ENCODE peak calls at places on chromosomes 13 and 19, in seven cellular contexts. One of them, this sample, is unnamed.

GRCh38 chr13:40330950-40331349 is 335.5 kb downstream of the FOXO1 start:
- DNase-seq in GM23248: no peak
- DNase-seq in H1: no peak
- DNase-seq in Karpas-422: no peak
- DNase-seq in OCI-LY7: no peak
- DNase-seq in neural progenitor cell: no peak
- DNase-seq in GM23338: no peak
- DNase-seq in this sample: no peak

GRCh38 chr19:54949412-54949811 is 2.1 kb upstream of the NLRP7 start:
- DNase-seq in neural progenitor cell: no peak
- DNase-seq in OCI-LY7: no peak
- DNase-seq in Karpas-422: no peak
- DNase-seq in GM23248: no peak
- DNase-seq in H1: no peak
- DNase-seq in GM23338: no peak
- DNase-seq in this sample: no peak

GRCh38 chr13:20174656-20175405 is 14.0 kb upstream of the GJA3 start:
- DNase-seq in Karpas-422: peak; percentile 96
- DNase-seq in H1: peak; percentile 53
- DNase-seq in OCI-LY7: no peak
- DNase-seq in GM23248: peak; percentile 100
- DNase-seq in GM23338: no peak
- DNase-seq in neural progenitor cell: no peak
- DNase-seq in this sample: peak; percentile 89

GRCh38 chr13:100139822-100140221 is 50.9 kb downstream of the PCCA start:
- DNase-seq in Karpas-422: no peak
- DNase-seq in neural progenitor cell: no peak
- DNase-seq in GM23338: no peak
- DNase-seq in H1: no peak
- DNase-seq in GM23248: no peak
- DNase-seq in OCI-LY7: no peak
- DNase-seq in this sample: no peak

GRCh38 chr13:103351035-103351828 is 285.0 kb upstream of the SLC10A2 start:
- DNase-seq in neural progenitor cell: peak; percentile 4
- DNase-seq in H1: peak; percentile 21
- DNase-seq in OCI-LY7: no peak
- DNase-seq in Karpas-422: no peak
- DNase-seq in GM23338: peak; percentile 62
- DNase-seq in GM23248: no peak
- DNase-seq in this sample: no peak

GRCh38 chr19:47002106-47002766 is 17.4 kb upstream of the NPAS1 start:
- DNase-seq in Karpas-422: no peak
- DNase-seq in GM23248: no peak
- DNase-seq in OCI-LY7: no peak
- DNase-seq in GM23338: peak; percentile 60
- DNase-seq in neural progenitor cell: no peak
- DNase-seq in H1: no peak
- DNase-seq in this sample: no peak

GRCh38 chr13:36069881-36070366 is 61.3 kb downstream of the DCLK1 start:
- DNase-seq in Karpas-422: no peak
- DNase-seq in GM23338: no peak
- DNase-seq in neural progenitor cell: no peak
- DNase-seq in OCI-LY7: no peak
- DNase-seq in GM23248: peak; percentile 28
- DNase-seq in H1: no peak
- DNase-seq in this sample: no peak

GRCh38 chr13:26476111-26476743 is 81.3 kb upstream of the WASF3 start:
- DNase-seq in GM23248: peak; percentile 75
- DNase-seq in H1: peak; percentile 47
- DNase-seq in Karpas-422: no peak
- DNase-seq in GM23338: peak; percentile 68
- DNase-seq in neural progenitor cell: peak; percentile 52
- DNase-seq in OCI-LY7: no peak
- DNase-seq in this sample: no peak

GRCh38 chr13:79659161-79659560 is 178.2 kb downstream of the NDFIP2 start:
- DNase-seq in GM23248: no peak
- DNase-seq in OCI-LY7: no peak
- DNase-seq in neural progenitor cell: peak; percentile 73
- DNase-seq in H1: no peak
- DNase-seq in Karpas-422: no peak
- DNase-seq in GM23338: peak; percentile 10
- DNase-seq in this sample: no peak

GRCh38 chr13:66329988-66330429 is 900.1 kb downstream of the PCDH9 start:
- DNase-seq in H1: no peak
- DNase-seq in neural progenitor cell: no peak
- DNase-seq in Karpas-422: no peak
- DNase-seq in GM23338: no peak
- DNase-seq in GM23248: no peak
- DNase-seq in OCI-LY7: no peak
- DNase-seq in this sample: no peak

GRCh38 chr13:59442946-59443345 is 720.8 kb downstream of the DIAPH3 start:
- DNase-seq in H1: no peak
- DNase-seq in GM23338: no peak
- DNase-seq in neural progenitor cell: no peak
- DNase-seq in Karpas-422: no peak
- DNase-seq in OCI-LY7: no peak
- DNase-seq in GM23248: no peak
- DNase-seq in this sample: no peak

GRCh38 chr13:46389985-46390384 is 2.9 kb upstream of the RUBCNL start:
- DNase-seq in neural progenitor cell: peak; percentile 60
- DNase-seq in OCI-LY7: peak; percentile 90
- DNase-seq in Karpas-422: no peak
- DNase-seq in H1: no peak
- DNase-seq in GM23248: no peak
- DNase-seq in GM23338: no peak
- DNase-seq in this sample: no peak

GRCh38 chr19:58559275-58560006 is 1.0 kb upstream of the UBE2M start:
- DNase-seq in OCI-LY7: peak; percentile 93
- DNase-seq in Karpas-422: peak; percentile 93
- DNase-seq in GM23338: peak; percentile 96
- DNase-seq in neural progenitor cell: peak; percentile 94
- DNase-seq in H1: no peak
- DNase-seq in GM23248: peak; percentile 94
- DNase-seq in this sample: no peak

GRCh38 chr19:18700501-18701249 is 17.2 kb downstream of the CRTC1 start:
- DNase-seq in OCI-LY7: peak; percentile 84
- DNase-seq in GM23338: peak; percentile 83
- DNase-seq in H1: no peak
- DNase-seq in Karpas-422: peak; percentile 81
- DNase-seq in GM23248: peak; percentile 85
- DNase-seq in neural progenitor cell: peak; percentile 89
- DNase-seq in this sample: no peak

GRCh38 chr13:33918199-33918932 is 100.4 kb downstream of the RFC3 start:
- DNase-seq in Karpas-422: no peak
- DNase-seq in OCI-LY7: no peak
- DNase-seq in GM23248: peak; percentile 94
- DNase-seq in H1: no peak
- DNase-seq in GM23338: no peak
- DNase-seq in neural progenitor cell: peak; percentile 10
- DNase-seq in this sample: peak; percentile 4

GRCh38 chr19:9836021-9836420 is 903 bp downstream of the PIN1 start:
- DNase-seq in Karpas-422: peak; percentile 57
- DNase-seq in GM23338: no peak
- DNase-seq in H1: no peak
- DNase-seq in neural progenitor cell: no peak
- DNase-seq in OCI-LY7: peak; percentile 35
- DNase-seq in GM23248: peak; percentile 86
- DNase-seq in this sample: no peak

GRCh38 chr13:93289842-93290241 is 63.2 kb downstream of the GPC6 start:
- DNase-seq in neural progenitor cell: no peak
- DNase-seq in GM23248: peak; percentile 16
- DNase-seq in GM23338: no peak
- DNase-seq in Karpas-422: no peak
- DNase-seq in H1: no peak
- DNase-seq in OCI-LY7: no peak
- DNase-seq in this sample: no peak

GRCh38 chr13:109500146-109500773 is 286.1 kb downstream of the IRS2 start:
- DNase-seq in neural progenitor cell: peak; percentile 43
- DNase-seq in OCI-LY7: no peak
- DNase-seq in GM23338: peak; percentile 41
- DNase-seq in Karpas-422: no peak
- DNase-seq in GM23248: no peak
- DNase-seq in H1: no peak
- DNase-seq in this sample: no peak

GRCh38 chr13:78701383-78701782 is 42.4 kb upstream of the OBI1 start:
- DNase-seq in GM23338: no peak
- DNase-seq in GM23248: no peak
- DNase-seq in neural progenitor cell: no peak
- DNase-seq in H1: no peak
- DNase-seq in OCI-LY7: no peak
- DNase-seq in Karpas-422: no peak
- DNase-seq in this sample: no peak

GRCh38 chr13:101565327-101565726 is 112.9 kb downstream of the ITGBL1 start:
- DNase-seq in H1: no peak
- DNase-seq in OCI-LY7: no peak
- DNase-seq in GM23248: no peak
- DNase-seq in neural progenitor cell: no peak
- DNase-seq in GM23338: no peak
- DNase-seq in Karpas-422: no peak
- DNase-seq in this sample: no peak

GRCh38 chr13:109628251-109628699 is 158.1 kb downstream of the IRS2 start:
- DNase-seq in OCI-LY7: no peak
- DNase-seq in H1: no peak
- DNase-seq in Karpas-422: no peak
- DNase-seq in neural progenitor cell: no peak
- DNase-seq in GM23248: peak; percentile 78
- DNase-seq in GM23338: no peak
- DNase-seq in this sample: no peak

GRCh38 chr19:17286742-17287141 is 5.0 kb downstream of the ANKLE1 start:
- DNase-seq in neural progenitor cell: no peak
- DNase-seq in H1: no peak
- DNase-seq in Karpas-422: no peak
- DNase-seq in GM23338: no peak
- DNase-seq in GM23248: no peak
- DNase-seq in OCI-LY7: no peak
- DNase-seq in this sample: no peak

GRCh38 chr19:38834590-38834989 is 3.0 kb upstream of the ECH1 start:
- DNase-seq in GM23248: no peak
- DNase-seq in neural progenitor cell: no peak
- DNase-seq in GM23338: peak; percentile 42
- DNase-seq in H1: no peak
- DNase-seq in Karpas-422: no peak
- DNase-seq in OCI-LY7: no peak
- DNase-seq in this sample: no peak

GRCh38 chr19:51240866-51241265 is 10.0 kb upstream of the SIGLECL1 start:
- DNase-seq in OCI-LY7: no peak
- DNase-seq in H1: no peak
- DNase-seq in Karpas-422: no peak
- DNase-seq in GM23338: no peak
- DNase-seq in neural progenitor cell: no peak
- DNase-seq in GM23248: no peak
- DNase-seq in this sample: no peak

GRCh38 chr19:11982526-11982925 is 17.7 kb downstream of the ZNF763 start:
- DNase-seq in H1: no peak
- DNase-seq in GM23248: peak; percentile 72
- DNase-seq in GM23338: no peak
- DNase-seq in OCI-LY7: no peak
- DNase-seq in Karpas-422: no peak
- DNase-seq in neural progenitor cell: no peak
- DNase-seq in this sample: no peak

GRCh38 chr19:39993605-39994004 is 3.3 kb upstream of the ZNF546 start:
- DNase-seq in neural progenitor cell: no peak
- DNase-seq in GM23248: no peak
- DNase-seq in OCI-LY7: no peak
- DNase-seq in H1: no peak
- DNase-seq in GM23338: no peak
- DNase-seq in Karpas-422: no peak
- DNase-seq in this sample: no peak

GRCh38 chr13:27970382-27971235 is 1.5 kb upstream of the CDX2 start:
- DNase-seq in neural progenitor cell: peak; percentile 46
- DNase-seq in GM23338: no peak
- DNase-seq in Karpas-422: no peak
- DNase-seq in H1: no peak
- DNase-seq in GM23248: no peak
- DNase-seq in OCI-LY7: no peak
- DNase-seq in this sample: no peak

DNA sequence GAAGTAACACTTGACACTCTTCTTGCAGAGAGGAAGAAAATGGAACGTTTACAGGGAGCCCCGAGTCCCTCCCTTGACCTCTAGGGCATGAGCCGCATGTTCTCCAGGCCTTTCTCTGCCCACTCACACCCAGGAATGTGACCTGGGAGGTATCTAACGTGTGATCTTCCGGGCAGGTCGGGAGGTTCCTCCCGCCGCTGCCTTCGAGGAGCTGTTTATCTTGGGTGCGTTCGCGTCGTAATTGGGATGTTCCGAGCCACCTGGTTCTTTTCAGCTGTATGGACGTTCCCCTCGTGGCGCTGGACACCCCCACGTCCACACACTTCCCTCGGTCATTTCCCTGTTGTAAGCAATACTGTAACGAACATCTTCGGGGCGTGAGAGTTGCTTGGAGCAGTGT is 13.6 kb downstream of the ARID3A start:
- DNase-seq in OCI-LY7: no peak
- DNase-seq in neural progenitor cell: no peak
- DNase-seq in H1: no peak
- DNase-seq in GM23248: no peak
- DNase-seq in Karpas-422: no peak
- DNase-seq in GM23338: no peak
- DNase-seq in this sample: no peak
- H2AFZ ChIP-seq in OCI-LY7: no peak overlapping the region
- H2AFZ ChIP-seq in neural progenitor cell: no peak overlapping the region
- H2AFZ ChIP-seq in H1: no peak overlapping the region
- H2AFZ ChIP-seq in GM23248: no peak overlapping the region
- H2AFZ ChIP-seq in Karpas-422: no peak overlapping the region
- H2AFZ ChIP-seq in GM23338: no peak overlapping the region
- H2AFZ ChIP-seq in this sample: no peak overlapping the region

DNA sequence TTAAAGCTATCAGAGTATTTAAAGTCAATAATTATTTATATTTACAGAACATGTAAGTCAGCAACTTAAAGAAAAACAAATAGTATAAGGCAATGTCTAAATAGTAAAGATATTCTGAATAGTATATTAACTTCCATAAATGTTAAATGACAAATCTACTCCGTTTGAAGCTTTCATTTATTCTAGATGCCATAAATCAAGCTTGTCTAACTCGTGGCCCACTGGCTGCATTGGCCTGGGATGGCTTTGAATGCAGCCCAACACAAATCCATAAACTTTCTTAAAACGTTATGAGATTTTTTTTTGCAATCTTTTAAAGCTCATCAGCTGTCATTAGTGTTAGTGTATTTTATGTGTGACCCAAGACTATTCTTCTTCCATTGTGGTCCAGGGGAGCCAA is 1117.1 kb upstream of the PCDH9 start:
- DNase-seq in neural progenitor cell: no peak
- DNase-seq in H1: no peak
- DNase-seq in GM23248: no peak
- DNase-seq in OCI-LY7: no peak
- DNase-seq in Karpas-422: no peak
- DNase-seq in GM23338: no peak
- DNase-seq in this sample: no peak
- H2AFZ ChIP-seq in neural progenitor cell: no peak overlapping the region
- H2AFZ ChIP-seq in H1: no peak overlapping the region
- H2AFZ ChIP-seq in GM23248: no peak overlapping the region
- H2AFZ ChIP-seq in OCI-LY7: no peak overlapping the region
- H2AFZ ChIP-seq in Karpas-422: peak overlapping the region; percentile 77
- H2AFZ ChIP-seq in GM23338: no peak overlapping the region
- H2AFZ ChIP-seq in this sample: no peak overlapping the region

GRCh38 chr13:105991131-105991530 is 544.3 kb downstream of the EFNB2 start:
- DNase-seq in H1: no peak
- DNase-seq in GM23338: no peak
- DNase-seq in Karpas-422: no peak
- DNase-seq in neural progenitor cell: no peak
- DNase-seq in OCI-LY7: no peak
- DNase-seq in GM23248: no peak
- DNase-seq in this sample: no peak
- H2AFZ ChIP-seq in H1: no peak overlapping the region
- H2AFZ ChIP-seq in GM23338: no peak overlapping the region
- H2AFZ ChIP-seq in Karpas-422: no peak overlapping the region
- H2AFZ ChIP-seq in neural progenitor cell: no peak overlapping the region
- H2AFZ ChIP-seq in OCI-LY7: no peak overlapping the region
- H2AFZ ChIP-seq in GM23248: no peak overlapping the region
- H2AFZ ChIP-seq in this sample: no peak overlapping the region

GRCh38 chr19:7628589-7629311 is 595 bp downstream of the XAB2 start:
- DNase-seq in OCI-LY7: no peak
- DNase-seq in GM23248: peak; percentile 48
- DNase-seq in Karpas-422: no peak
- DNase-seq in neural progenitor cell: peak; percentile 40
- DNase-seq in GM23338: peak; percentile 33
- DNase-seq in H1: no peak
- DNase-seq in this sample: no peak
- H2AFZ ChIP-seq in OCI-LY7: peak overlapping the region; percentile 24
- H2AFZ ChIP-seq in GM23248: peak overlapping the region; percentile 80
- H2AFZ ChIP-seq in Karpas-422: no peak overlapping the region
- H2AFZ ChIP-seq in neural progenitor cell: peak overlapping the region; percentile 74
- H2AFZ ChIP-seq in GM23338: peak overlapping the region; percentile 23
- H2AFZ ChIP-seq in H1: peak overlapping the region; percentile 31
- H2AFZ ChIP-seq in this sample: peak overlapping the region; percentile 90

This sample was measured in keratinocyte.